ENCODE peak calls at places on chromosomes 7 and 10, in seven cellular contexts. U is colonic mucosa, H is left ventricle myocardium inferior, T is adrenal gland, R is kidney, E is AG04450, P is brain microvascular endothelial cell. D is an unnamed sample.

GRCh38 chr10:74314166-74314565 is 163.1 kb downstream of the ADK start:
- DNase-seq in U (no peak), H (no peak), T (no peak), R (no peak), E (no peak), P (no peak), D (no peak)

GRCh38 chr7:2819161-2819953 is 24.8 kb downstream of the GNA12 start:
- DNase-seq in U (no peak), H (no peak), T (no peak), R (no peak), E (no peak), P (no peak), D (no peak)

GRCh38 chr7:49763791-49764190 is 9.6 kb upstream of the VWC2 start:
- DNase-seq in U (no peak), H (no peak), T (no peak), R (no peak), E (no peak), P (no peak), D (no peak)

GRCh38 chr10:97888641-97889262 is 39.1 kb downstream of the GOLGA7B start:
- DNase-seq in U (no peak), H (no peak), T (peak), R (peak), E (no peak), P (peak), D (no peak)

GRCh38 chr7:44154703-44155102 is 13.6 kb upstream of the MYL7 start:
- DNase-seq in U (no peak), H (no peak), T (no peak), R (no peak), E (no peak), P (no peak), D (no peak)

GRCh38 chr10:114754445-114755320 is 66.9 kb upstream of the FHIP2A start:
- DNase-seq in U (no peak), H (no peak), T (peak), R (no peak), E (peak), P (no peak), D (no peak)

GRCh38 chr10:16105082-16105481 is 244.8 kb upstream of the MINDY3 start:
- DNase-seq in U (no peak), H (no peak), T (peak), R (no peak), E (no peak), P (no peak), D (no peak)

GRCh38 chr10:121510201-121510771 is 88.0 kb downstream of the FGFR2 start:
- DNase-seq in U (no peak), H (no peak), T (peak), R (peak), E (no peak), P (no peak), D (no peak)

GRCh38 chr10:119250641-119251314 is 43.4 kb downstream of the GRK5 start:
- DNase-seq in U (no peak), H (no peak), T (no peak), R (no peak), E (peak), P (peak), D (no peak)

GRCh38 chr10:79248341-79248931 is 98.8 kb upstream of the PPIF start:
- DNase-seq in U (peak), H (peak), T (peak), R (no peak), E (no peak), P (peak), D (peak)

GRCh38 chr7:5667391-5667790 is 114.1 kb downstream of the RNF216 start:
- DNase-seq in U (no peak), H (no peak), T (peak), R (no peak), E (no peak), P (no peak), D (no peak)

DNA sequence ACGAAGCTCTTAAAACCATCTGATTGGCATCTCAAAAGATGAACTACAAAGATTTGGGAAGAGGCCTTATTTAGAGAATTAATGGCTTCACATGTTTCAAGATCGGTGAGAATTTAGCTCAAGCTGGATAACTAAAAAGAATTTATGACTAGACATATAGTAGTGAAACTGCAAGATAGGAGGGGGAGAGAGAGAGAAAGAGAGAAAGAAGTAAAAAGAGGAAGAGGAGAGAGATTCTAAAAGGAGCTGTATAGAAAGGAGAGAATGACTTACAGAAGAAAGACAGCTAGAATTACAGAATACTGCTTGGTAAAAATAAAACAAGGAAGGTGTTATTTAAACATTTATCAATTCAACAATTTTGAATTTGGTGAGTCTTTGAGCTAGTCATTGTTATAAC is 592.3 kb downstream of the SH2D4B start:
- DNase-seq in U (no peak), H (no peak), T (no peak), R (no peak), E (no peak), P (no peak), D (no peak)
- H3K27ac ChIP-seq in U (no peak), H (no peak), T (no peak), R (no peak), E (no peak), P (no peak), D (no peak)

GRCh38 chr10:93330824-93331223 is 151.3 kb downstream of the MYOF start:
- DNase-seq in U (no peak), H (no peak), T (no peak), R (no peak), E (no peak), P (no peak), D (no peak)
- H3K27ac ChIP-seq in U (no peak), H (no peak), T (no peak), R (no peak), E (no peak), P (no peak), D (no peak)

GRCh38 chr10:70714245-70714644 is 41.9 kb downstream of the ADAMTS14 start:
- DNase-seq in U (no peak), H (no peak), T (no peak), R (no peak), E (no peak), P (no peak), D (no peak)

GRCh38 chr10:70715853-70716795 is 43.8 kb downstream of the ADAMTS14 start:
- DNase-seq in U (no peak), H (no peak), T (peak), R (no peak), E (peak), P (peak), D (no peak)

GRCh38 chr10:70711911-70712310 is 39.6 kb downstream of the ADAMTS14 start:
- DNase-seq in U (no peak), H (no peak), T (no peak), R (no peak), E (no peak), P (no peak), D (no peak)

GRCh38 chr10:70711177-70711576 is 38.9 kb downstream of the ADAMTS14 start:
- DNase-seq in U (no peak), H (no peak), T (no peak), R (no peak), E (no peak), P (no peak), D (no peak)

GRCh38 chr10:70714961-70715360 is 42.7 kb downstream of the ADAMTS14 start:
- DNase-seq in U (no peak), H (no peak), T (no peak), R (no peak), E (no peak), P (no peak), D (no peak)
- H3K27ac ChIP-seq in U (no peak), H (no peak), T (no peak), R (no peak), E (no peak), P (no peak), D (no peak)

GRCh38 chr7:75712517-75713361 is 26.0 kb downstream of the HIP1 start:
- DNase-seq in U (no peak), H (no peak), T (no peak), R (no peak), E (no peak), P (no peak), D (no peak)
- H3K27ac ChIP-seq in U (no peak), H (peak), T (peak), R (peak), E (peak), P (no peak), D (no peak)

GRCh38 chr7:100170111-100170897 is 1.9 kb upstream of the GAL3ST4 start:
- DNase-seq in U (no peak), H (no peak), T (no peak), R (peak), E (no peak), P (no peak), D (no peak)

GRCh38 chr7:100167912-100168323 is 499 bp downstream of the GAL3ST4 start:
- DNase-seq in U (peak), H (no peak), T (no peak), R (no peak), E (no peak), P (no peak), D (no peak)

GRCh38 chr7:100171087-100171681 is 2.8 kb upstream of the GAL3ST4 start:
- DNase-seq in U (no peak), H (no peak), T (no peak), R (peak), E (no peak), P (no peak), D (no peak)

GRCh38 chr7:100166966-100167911 is 1.2 kb downstream of the GAL3ST4 start:
- DNase-seq in U (no peak), H (no peak), T (no peak), R (peak), E (no peak), P (no peak), D (no peak)

GRCh38 chr7:100169147-100169850 is 882 bp upstream of the GAL3ST4 start:
- DNase-seq in U (no peak), H (no peak), T (no peak), R (peak), E (no peak), P (no peak), D (no peak)
- H3K27ac ChIP-seq in U (no peak), H (peak), T (no peak), R (no peak), E (no peak), P (no peak), D (no peak)

DNA sequence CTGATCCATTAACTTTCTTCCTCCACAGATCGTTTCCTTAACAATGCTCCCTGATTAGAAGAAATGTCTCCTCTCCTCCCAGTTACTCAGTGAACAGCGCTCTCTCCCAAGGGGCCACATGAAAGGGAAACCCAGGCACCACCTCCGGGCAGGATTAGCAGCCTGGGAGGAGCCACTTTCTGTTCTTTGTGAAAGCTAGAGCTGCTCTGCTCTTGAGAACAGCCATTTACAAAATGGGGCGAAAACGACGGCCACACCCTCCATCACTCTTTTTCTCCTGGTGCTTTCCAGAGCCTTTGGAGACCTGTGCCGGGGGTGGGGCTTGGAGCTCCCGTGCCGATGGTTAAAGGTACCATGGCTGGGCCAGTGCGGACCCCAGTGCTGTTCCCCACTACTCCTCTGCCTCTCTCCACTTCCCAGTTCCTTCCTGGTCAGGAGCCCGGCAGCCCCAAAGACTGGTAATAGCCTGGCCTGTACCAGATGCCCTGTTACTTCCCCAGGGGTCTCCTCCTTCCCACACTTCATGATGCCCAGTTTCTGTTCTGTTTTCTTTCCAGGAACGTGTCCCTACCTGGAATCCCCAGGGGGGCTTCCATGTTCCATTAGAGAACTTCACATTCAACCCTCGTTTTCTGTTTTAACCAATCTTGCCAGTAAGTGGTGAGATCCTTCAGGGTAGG is 402.9 kb upstream of the GALNT17 start:
- DNase-seq in U (peak), H (no peak), T (no peak), R (no peak), E (no peak), P (no peak), D (no peak)
- H3K27ac ChIP-seq in U (peak), H (no peak), T (no peak), R (no peak), E (no peak), P (no peak), D (no peak)

DNA sequence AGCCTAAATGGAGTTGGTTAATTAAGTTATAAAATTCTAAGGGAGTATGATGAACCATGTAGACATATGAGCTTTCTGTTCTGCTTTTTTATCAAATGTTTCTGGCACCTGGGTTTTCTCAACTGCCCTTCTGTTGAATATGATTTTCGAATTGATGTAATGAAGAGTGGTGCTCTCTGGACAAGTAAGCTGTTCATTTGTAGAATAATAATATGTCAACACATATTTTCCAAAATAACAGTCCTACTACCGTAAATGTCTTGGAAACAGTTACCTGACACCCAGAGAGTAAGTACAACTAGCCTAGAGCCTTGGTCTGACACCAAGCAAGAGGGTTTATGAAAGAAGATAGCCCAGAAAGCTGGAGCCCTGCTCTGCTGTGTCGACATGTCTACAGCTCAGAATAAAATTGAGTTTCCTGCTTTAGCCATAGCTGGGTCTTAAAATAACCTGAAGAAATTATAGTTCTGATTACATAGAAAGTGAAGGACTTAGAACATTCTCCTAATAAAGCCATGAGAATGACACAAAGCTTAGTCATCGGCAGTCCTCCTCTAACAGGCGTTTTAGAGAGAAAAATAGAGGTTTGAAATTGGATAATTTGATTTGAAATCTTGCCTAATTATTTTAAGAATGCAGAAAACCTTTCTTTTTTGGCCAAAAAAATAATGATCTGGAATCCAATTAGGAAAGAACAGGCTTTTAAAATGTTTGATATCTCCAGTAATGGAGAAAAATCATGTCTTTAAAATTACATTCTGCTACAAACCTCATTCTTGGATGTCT is 25.1 kb downstream of the HDAC9 start:
- DNase-seq in U (no peak), H (no peak), T (no peak), R (no peak), E (no peak), P (peak), D (no peak)
- H3K27ac ChIP-seq in U (no peak), H (peak), T (no peak), R (no peak), E (no peak), P (peak), D (no peak)

GRCh38 chr10:11533328-11533781 is 78.1 kb downstream of the USP6NL start:
- DNase-seq in U (no peak), H (no peak), T (no peak), R (no peak), E (no peak), P (no peak), D (no peak)
- H3K27ac ChIP-seq in U (no peak), H (peak), T (peak), R (no peak), E (no peak), P (no peak), D (no peak)

GRCh38 chr10:70190581-70190980 is 20.3 kb upstream of the SAR1A start:
- DNase-seq in U (no peak), H (no peak), T (no peak), R (no peak), E (no peak), P (no peak), D (no peak)

GRCh38 chr10:70190102-70190501 is 19.8 kb upstream of the SAR1A start:
- DNase-seq in U (no peak), H (no peak), T (no peak), R (no peak), E (no peak), P (no peak), D (no peak)

GRCh38 chr10:70191161-70191770 is 21.0 kb upstream of the SAR1A start:
- DNase-seq in U (no peak), H (no peak), T (no peak), R (no peak), E (no peak), P (no peak), D (no peak)

GRCh38 chr10:70186571-70186970 is 16.3 kb upstream of the SAR1A start:
- DNase-seq in U (no peak), H (no peak), T (no peak), R (no peak), E (no peak), P (no peak), D (no peak)

DNA sequence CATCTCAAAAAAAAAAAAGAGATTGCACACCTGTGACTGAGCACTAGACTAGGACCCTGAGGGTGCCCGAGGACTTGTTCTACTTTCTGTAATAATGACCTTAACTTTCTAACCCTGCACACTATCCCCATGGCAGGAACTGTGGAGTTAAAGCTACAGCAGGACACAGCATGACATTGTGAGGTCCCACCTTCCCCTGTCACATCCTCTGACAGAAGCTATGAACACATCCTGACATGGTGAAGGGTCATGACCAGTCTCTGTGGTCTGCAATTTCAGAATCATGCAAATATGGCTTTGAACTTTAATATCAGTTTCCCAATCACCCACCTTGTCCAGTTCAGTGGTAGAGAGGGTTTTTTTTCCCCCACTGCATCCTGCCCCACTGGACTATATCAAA is 18.5 kb upstream of the SAR1A start:
- DNase-seq in U (no peak), H (no peak), T (no peak), R (no peak), E (no peak), P (no peak), D (no peak)
- H3K27ac ChIP-seq in U (no peak), H (no peak), T (no peak), R (no peak), E (no peak), P (no peak), D (no peak)